ENCODE peak calls at places on chromosomes 12 and 14, in nine cellular contexts. P is AG20443; K is EH; Q is nephron progenitor cell; E is immature natural killer cell; C is coronary artery; U is HEK293T; J is naive thymus-derived CD8-positive, alpha-beta T cell; A is sigmoid colon. N is an unnamed sample.

GRCh38 chr14:73662439-73663056 is 17.8 kb downstream of the DNAL1 start:
- DNase-seq in U (peak; percentile 32), K (peak; percentile 97), E (no peak), A (no peak), C (no peak), P (peak; percentile 78), J (no peak), Q (no peak), N (peak; percentile 76)

GRCh38 chr12:124381454-124382207 is 86.7 kb downstream of the RFLNA start:
- DNase-seq in U (no peak), K (peak; percentile 95), Q (no peak), C (peak; percentile 97), A (peak; percentile 98), P (peak; percentile 86), J (no peak), E (no peak), N (no peak)

GRCh38 chr14:41873379-41874034 is 266.8 kb downstream of the LRFN5 start:
- DNase-seq in J (no peak), U (peak; percentile 6), A (no peak), K (no peak), E (no peak), Q (no peak), C (no peak), P (no peak), N (no peak)

GRCh38 chr12:42804928-42805327 is 215.4 kb upstream of the PRICKLE1 start:
- DNase-seq in Q (no peak), K (no peak), J (no peak), C (no peak), P (no peak), U (no peak), E (no peak), A (no peak), N (peak; percentile 49)

GRCh38 chr12:66241061-66242043 is 52.3 kb downstream of the IRAK3 start:
- DNase-seq in E (no peak), P (peak; percentile 88), J (no peak), Q (no peak), U (no peak), A (no peak), K (peak; percentile 86), C (no peak), N (no peak)

GRCh38 chr12:56206373-56207166 is 15.2 kb downstream of the RNF41 start:
- DNase-seq in C (no peak), P (peak; percentile 62), Q (peak; percentile 58), E (no peak), K (peak; percentile 66), A (peak; percentile 77), U (peak; percentile 68), J (peak; percentile 24), N (peak; percentile 88)

GRCh38 chr12:6958609-6959375 is 7.6 kb downstream of the PTPN6 start:
- DNase-seq in E (peak; percentile 89), K (no peak), J (peak; percentile 86), A (peak; percentile 68), Q (no peak), C (peak; percentile 78), U (no peak), P (no peak), N (no peak)

GRCh38 chr14:101520621-101521305 is 40.5 kb upstream of the DIO3 start:
- DNase-seq in U (no peak), A (peak; percentile 72), J (no peak), P (peak; percentile 63), E (no peak), K (no peak), C (no peak), Q (no peak), N (no peak)

GRCh38 chr12:60176891-60177290 is 581.1 kb downstream of the SLC16A7 start:
- DNase-seq in E (no peak), C (no peak), Q (no peak), U (no peak), P (no peak), J (no peak), K (no peak), A (no peak), N (no peak)

GRCh38 chr12:124774462-124775167 is 89.0 kb downstream of the SCARB1 start:
- DNase-seq in A (peak; percentile 84), Q (no peak), K (peak; percentile 84), U (no peak), P (peak; percentile 82), E (no peak), C (peak; percentile 87), J (no peak), N (no peak)

GRCh38 chr12:5043589-5044419 is at the start of gene KCNA5:
- DNase-seq in A (peak; percentile 77), P (no peak), Q (peak; percentile 73), J (no peak), E (no peak), C (peak; percentile 90), K (no peak), U (no peak), N (peak; percentile 78)

GRCh38 chr14:24366664-24367505 is 1.1 kb upstream of the NFATC4 start:
- DNase-seq in A (peak; percentile 96), U (peak; percentile 74), E (peak; percentile 35), K (peak; percentile 95), J (peak; percentile 31), C (peak; percentile 98), Q (peak; percentile 89), P (peak; percentile 92), N (peak; percentile 96)

GRCh38 chr12:56522486-56523193 is 1.0 kb downstream of the RBMS2 start:
- DNase-seq in E (no peak), J (no peak), U (no peak), C (no peak), A (no peak), Q (no peak), P (peak; percentile 13), K (peak; percentile 73), N (no peak)

GRCh38 chr14:68248481-68249255 is 429.1 kb downstream of the RAD51B start:
- DNase-seq in U (peak; percentile 53), P (peak; percentile 48), A (peak; percentile 77), J (peak; percentile 66), Q (peak; percentile 16), E (peak; percentile 50), C (peak; percentile 78), K (peak; percentile 67), N (no peak)

GRCh38 chr12:28710882-28711281 is 438.2 kb upstream of the FAR2 start:
- DNase-seq in P (peak; percentile 68), Q (no peak), E (no peak), C (no peak), U (no peak), K (peak; percentile 93), A (no peak), J (no peak), N (no peak)

GRCh38 chr12:56188116-56188785 is 1.0 kb downstream of the SMARCC2 start:
- DNase-seq in C (no peak), A (no peak), J (no peak), P (no peak), U (no peak), E (no peak), Q (peak; percentile 13), K (peak; percentile 40), N (no peak)

GRCh38 chr12:16586350-16587109 is 19.4 kb downstream of the LMO3 start:
- DNase-seq in J (no peak), U (no peak), E (no peak), A (peak; percentile 88), Q (no peak), P (peak; percentile 67), K (no peak), C (no peak), N (no peak)

GRCh38 chr12:93638095-93638494 is 39.1 kb upstream of the CRADD start:
- DNase-seq in P (peak; percentile 13), U (no peak), C (no peak), A (no peak), Q (no peak), K (peak; percentile 69), E (no peak), J (no peak), N (no peak)

GRCh38 chr14:33457617-33458016 is 493.3 kb downstream of the EGLN3 start:
- DNase-seq in E (no peak), P (no peak), Q (no peak), A (no peak), K (no peak), U (no peak), C (no peak), J (no peak), N (no peak)

GRCh38 chr12:100464529-100464928 is 9.1 kb upstream of the NR1H4 start:
- DNase-seq in J (no peak), A (no peak), E (no peak), K (no peak), C (no peak), U (no peak), P (no peak), Q (no peak), N (no peak)

GRCh38 chr12:103314786-103315185 is 181.0 kb downstream of the C12orf42 start:
- DNase-seq in E (no peak), Q (no peak), P (no peak), U (no peak), J (no peak), C (no peak), K (no peak), A (no peak), N (no peak)

GRCh38 chr12:58455146-58455545 is 465.2 kb downstream of the LRIG3 start:
- DNase-seq in J (no peak), E (no peak), U (no peak), C (no peak), A (no peak), P (peak; percentile 21), Q (no peak), K (peak; percentile 26), N (no peak)

GRCh38 chr12:11508699-11509098 is 113.3 kb upstream of the PRB2 start:
- DNase-seq in J (no peak), C (no peak), A (no peak), P (peak; percentile 70), E (no peak), K (peak; percentile 46), U (no peak), Q (no peak), N (peak; percentile 54)

GRCh38 chr14:43022094-43022800 is 1415.6 kb downstream of the LRFN5 start:
- DNase-seq in P (no peak), J (no peak), K (no peak), Q (no peak), E (no peak), U (no peak), A (no peak), C (no peak), N (no peak)

GRCh38 chr14:55684956-55685584 is 105.1 kb downstream of the KTN1 start:
- DNase-seq in J (no peak), K (peak; percentile 72), U (no peak), P (peak; percentile 35), Q (no peak), E (no peak), A (no peak), C (no peak), N (no peak)

GRCh38 chr14:52079239-52079956 is 10.5 kb upstream of the NID2 start:
- DNase-seq in Q (no peak), C (no peak), P (no peak), A (no peak), U (no peak), E (no peak), K (peak; percentile 85), J (no peak), N (no peak)

GRCh38 chr12:57755454-57756372 is 810 bp downstream of the MARCHF9 start:
- DNase-seq in C (no peak), P (peak; percentile 47), U (no peak), Q (peak; percentile 49), J (peak; percentile 52), K (no peak), E (peak; percentile 56), A (peak; percentile 66), N (no peak)

GRCh38 chr12:113887906-113888305 is 78.2 kb downstream of the RBM19 start:
- DNase-seq in E (no peak), C (no peak), P (no peak), U (no peak), A (no peak), J (no peak), Q (no peak), K (no peak), N (no peak)

N was measured in H9.